ENCODE peak calls at places on chromosomes 13 and 19, in seven cellular contexts. I, H, L, M, B, C and S are unnamed samples.

GRCh38 chr13:85204668-85205344 is 594.4 kb downstream of the SLITRK6 start:
- DNase-seq in I (no peak), H (no peak), L (no peak), M (no peak), B (no peak), C (no peak), S (no peak)

GRCh38 chr19:41889896-41890295 is 6.9 kb downstream of the ARHGEF1 start:
- DNase-seq in I (no peak), H (no peak), L (no peak), M (no peak), B (no peak), C (no peak), S (no peak)

GRCh38 chr19:14375055-14375581 is 6.1 kb upstream of the ADGRE5 start:
- DNase-seq in I (no peak), H (peak; percentile 42), L (no peak), M (no peak), B (no peak), C (no peak), S (no peak)

GRCh38 chr13:24741016-24741662 is 22.8 kb upstream of the RNF17 start:
- DNase-seq in I (no peak), H (no peak), L (no peak), M (no peak), B (no peak), C (no peak), S (no peak)

GRCh38 chr19:17872251-17873001 is 681 bp downstream of the SLC5A5 start:
- DNase-seq in I (no peak), H (no peak), L (no peak), M (no peak), B (no peak), C (no peak), S (no peak)

GRCh38 chr13:94799330-94799729 is 87.0 kb upstream of the SOX21 start:
- DNase-seq in I (no peak), H (no peak), L (no peak), M (no peak), B (no peak), C (no peak), S (no peak)

GRCh38 chr19:3696660-3696995 is 3.6 kb downstream of the PIP5K1C start:
- DNase-seq in I (no peak), H (no peak), L (no peak), M (no peak), B (no peak), C (no peak), S (no peak)

GRCh38 chr13:56351041-56351440 is 789.7 kb upstream of the PRR20A start:
- DNase-seq in I (no peak), H (no peak), L (no peak), M (no peak), B (no peak), C (no peak), S (no peak)

GRCh38 chr13:77000475-77000874 is 8.6 kb downstream of the CLN5 start:
- DNase-seq in I (no peak), H (no peak), L (no peak), M (no peak), B (no peak), C (no peak), S (no peak)

GRCh38 chr13:77001963-77002587 is 10.2 kb downstream of the CLN5 start:
- DNase-seq in I (no peak), H (no peak), L (no peak), M (no peak), B (no peak), C (no peak), S (no peak)

GRCh38 chr13:77001540-77001939 is 9.7 kb downstream of the CLN5 start:
- DNase-seq in I (no peak), H (no peak), L (no peak), M (no peak), B (no peak), C (no peak), S (no peak)

GRCh38 chr13:77002590-77003190 is 10.8 kb downstream of the CLN5 start:
- DNase-seq in I (no peak), H (no peak), L (no peak), M (no peak), B (no peak), C (no peak), S (no peak)
- H3K36me3 ChIP-seq in I (no peaks in the 10 kb centered on the region), H (peaks cover 61% of the 10 kb centered on the region), L (no peaks in the 10 kb centered on the region), M (peaks cover 98% of the 10 kb centered on the region), B (no peaks in the 10 kb centered on the region), C (no peaks in the 10 kb centered on the region), S (peaks cover 25% of the 10 kb centered on the region)

GRCh38 chr19:35712529-35712909 is 5.3 kb upstream of the KMT2B start:
- DNase-seq in I (no peak), H (no peak), L (no peak), M (no peak), B (no peak), C (no peak), S (no peak)
- H3K4me1 ChIP-seq in I (peaks cover 5% of the 10 kb centered on the region), H (peaks cover 15% of the 10 kb centered on the region), L (peaks cover 8% of the 10 kb centered on the region), M (peaks cover 11% of the 10 kb centered on the region), B (peaks cover 9% of the 10 kb centered on the region), C (peaks cover 8% of the 10 kb centered on the region), S (peaks cover 9% of the 10 kb centered on the region)

GRCh38 chr19:45358213-45358792 is 12.1 kb downstream of the ERCC2 start:
- DNase-seq in I (no peak), H (no peak), L (no peak), M (no peak), B (no peak), C (no peak), S (no peak)

GRCh38 chr19:45361608-45362007 is 8.8 kb downstream of the ERCC2 start:
- DNase-seq in I (no peak), H (no peak), L (no peak), M (no peak), B (no peak), C (no peak), S (no peak)

GRCh38 chr19:45364696-45365095 is 5.7 kb downstream of the ERCC2 start:
- DNase-seq in I (no peak), H (no peak), L (no peak), M (no peak), B (no peak), C (no peak), S (no peak)

GRCh38 chr19:45363861-45364459 is 6.4 kb downstream of the ERCC2 start:
- DNase-seq in I (no peak), H (no peak), L (no peak), M (no peak), B (no peak), C (no peak), S (no peak)

DNA sequence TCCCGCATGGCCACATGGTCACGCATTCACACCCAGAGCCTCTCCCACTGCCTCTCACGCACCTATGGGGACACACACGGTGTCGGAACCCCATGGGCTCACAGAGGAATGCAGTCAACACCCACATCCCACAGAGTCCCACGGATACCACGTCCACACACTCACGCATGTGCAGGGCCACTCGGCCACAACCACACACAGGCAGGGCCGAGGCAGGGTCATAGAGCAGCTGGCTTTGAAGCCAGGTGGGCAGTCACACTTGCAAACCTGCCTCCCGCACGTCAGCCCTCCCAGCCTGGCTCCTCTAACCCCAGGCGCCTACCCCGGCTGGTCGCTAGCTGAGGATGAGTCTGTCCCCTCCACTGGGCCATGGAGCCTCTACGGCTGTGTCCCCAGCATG is 8.1 kb downstream of the ERCC2 start:
- DNase-seq in I (no peak), H (no peak), L (no peak), M (no peak), B (no peak), C (no peak), S (no peak)
- H3K36me3 ChIP-seq in I (no peaks in the 10 kb centered on the region), H (peaks cover 27% of the 10 kb centered on the region), L (no peaks in the 10 kb centered on the region), M (peaks cover 80% of the 10 kb centered on the region), B (no peaks in the 10 kb centered on the region), C (no peaks in the 10 kb centered on the region), S (peaks cover 8% of the 10 kb centered on the region)

GRCh38 chr19:47227347-47228167 is 3.4 kb downstream of the BBC3 start:
- DNase-seq in I (peak; percentile 85), H (peak; percentile 96), L (peak; percentile 97), M (peak; percentile 96), B (peak; percentile 91), C (peak; percentile 87), S (peak; percentile 74)

GRCh38 chr19:47230122-47230920 is 678 bp downstream of the BBC3 start:
- DNase-seq in I (peak; percentile 81), H (peak; percentile 55), L (peak; percentile 65), M (no peak), B (peak; percentile 85), C (no peak), S (no peak)

GRCh38 chr19:47228168-47228936 is 2.6 kb downstream of the BBC3 start:
- DNase-seq in I (peak; percentile 54), H (peak; percentile 55), L (peak; percentile 73), M (no peak), B (peak; percentile 51), C (peak; percentile 75), S (no peak)

GRCh38 chr19:47229674-47230121 is 1.3 kb downstream of the BBC3 start:
- DNase-seq in I (no peak), H (no peak), L (no peak), M (no peak), B (peak; percentile 59), C (no peak), S (no peak)

DNA sequence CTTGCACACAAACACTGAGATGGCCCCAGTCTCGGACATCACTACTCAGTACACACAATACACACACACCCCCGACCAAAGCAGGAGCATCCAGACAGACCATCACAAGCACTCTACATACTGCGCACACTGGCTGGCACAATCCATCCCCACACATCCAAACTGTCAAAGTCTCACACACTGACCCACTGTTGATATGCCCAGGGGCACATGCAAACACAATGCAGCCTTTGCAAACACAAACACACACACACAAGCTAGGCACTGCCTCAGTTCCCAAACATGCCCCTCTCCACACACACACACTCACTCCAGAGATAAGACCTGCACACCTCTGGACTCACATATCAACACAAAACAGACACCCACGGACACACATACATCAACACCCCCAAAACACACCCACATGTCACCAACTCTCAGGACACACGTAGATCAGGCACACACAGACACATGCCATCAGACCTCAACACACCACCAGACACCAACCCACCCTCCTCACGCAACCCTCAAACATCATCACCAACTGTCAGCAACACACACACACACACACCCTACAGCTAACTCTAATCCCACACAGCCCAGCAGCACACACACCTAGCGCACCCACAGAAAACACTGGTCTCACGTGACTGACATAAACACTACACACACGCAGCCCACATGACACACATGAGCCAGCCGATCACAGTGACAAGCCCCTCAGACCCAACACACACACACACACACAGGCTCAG is 1.9 kb downstream of the BBC3 start:
- DNase-seq in I (no peak), H (no peak), L (no peak), M (no peak), B (peak; percentile 58), C (no peak), S (no peak)
- H3K4me1 ChIP-seq in I (peaks cover 12% of the 10 kb centered on the region), H (peaks cover 58% of the 10 kb centered on the region), L (peaks cover 41% of the 10 kb centered on the region), M (peaks cover 38% of the 10 kb centered on the region), B (peaks cover 10% of the 10 kb centered on the region), C (peaks cover 3% of the 10 kb centered on the region), S (peaks cover 17% of the 10 kb centered on the region)